ENCODE peak calls at places on chromosome 15, in nine cellular contexts. L is fibroblast of pulmonary artery; P is stimulated activated naive CD4-positive, alpha-beta T cell treated with Interleukin-2 at 50 U/mL for 16 hours; E is AG10803; S is GM04503; F is stimulated activated CD8-positive, alpha-beta memory T cell treated with anti-CD3 and anti-CD28 coated beads, Interleukin-7, amount 100 ng/mL, for 4 hours; M is NCI-H446; A is psoas muscle; Q is activated T-cell treated with anti-CD3 and anti-CD28 coated beads, Interleukin-2, amount 50 U/mL, for 4 hours. K is an unnamed sample.

GRCh38 chr15:73886717-73887345 is 13.5 kb downstream of the TBC1D21 start:
- DNase-seq in L (no peak), P (no peak), E (no peak), S (no peak), F (no peak), M (no peak), A (no peak), Q (no peak), K (no peak)

GRCh38 chr15:63522143-63522531 is 17.7 kb downstream of the USP3 start:
- DNase-seq in L (peak; percentile 31), P (no peak), E (peak; percentile 69), S (no peak), F (no peak), M (peak; percentile 29), A (no peak), Q (no peak), K (no peak)

GRCh38 chr15:51302480-51302879 is 35.9 kb downstream of the CYP19A1 start:
- DNase-seq in L (no peak), P (no peak), E (no peak), S (no peak), F (no peak), M (no peak), A (no peak), Q (no peak), K (no peak)

GRCh38 chr15:78007965-78008886 is 69.3 kb downstream of the TBC1D2B start:
- DNase-seq in L (peak; percentile 78), P (no peak), E (peak; percentile 86), S (peak; percentile 54), F (no peak), M (no peak), A (peak; percentile 91), Q (no peak), K (no peak)

GRCh38 chr15:45105586-45105985 is 8.4 kb downstream of the DUOX2 start:
- DNase-seq in L (no peak), P (no peak), E (no peak), S (no peak), F (no peak), M (no peak), A (no peak), Q (no peak), K (no peak)

GRCh38 chr15:97966924-97967620 is 6.6 kb downstream of the ARRDC4 start:
- DNase-seq in L (no peak), P (no peak), E (peak; percentile 82), S (no peak), F (no peak), M (no peak), A (no peak), Q (no peak), K (no peak)

GRCh38 chr15:31270767-31271166 is 55.9 kb upstream of the KLF13 start:
- DNase-seq in L (no peak), P (no peak), E (no peak), S (no peak), F (no peak), M (no peak), A (no peak), Q (peak; percentile 1), K (no peak)

GRCh38 chr15:58585668-58586461 is 154.1 kb downstream of the LIPC start:
- DNase-seq in L (no peak), P (no peak), E (no peak), S (no peak), F (no peak), M (no peak), A (no peak), Q (no peak), K (no peak)

GRCh38 chr15:50241684-50242450 is 23.7 kb downstream of the HDC start:
- DNase-seq in L (no peak), P (no peak), E (peak; percentile 58), S (peak; percentile 35), F (no peak), M (no peak), A (no peak), Q (no peak), K (no peak)

GRCh38 chr15:74775132-74775562 is 6.7 kb upstream of the CSK start:
- DNase-seq in L (no peak), P (no peak), E (no peak), S (no peak), F (no peak), M (no peak), A (no peak), Q (no peak), K (no peak)

GRCh38 chr15:44713006-44713966 is 2.0 kb downstream of the B2M start:
- DNase-seq in L (peak; percentile 56), P (no peak), E (peak; percentile 40), S (no peak), F (no peak), M (no peak), A (no peak), Q (no peak), K (no peak)

GRCh38 chr15:46365612-46366011 is 730.8 kb downstream of the SQOR start:
- DNase-seq in L (peak; percentile 49), P (no peak), E (peak; percentile 82), S (peak; percentile 77), F (no peak), M (peak; percentile 1), A (no peak), Q (no peak), K (peak; percentile 68)

GRCh38 chr15:41620536-41621199 is 39.5 kb upstream of the MGA start:
- DNase-seq in L (no peak), P (no peak), E (no peak), S (no peak), F (no peak), M (no peak), A (no peak), Q (no peak), K (no peak)

GRCh38 chr15:48168626-48169025 is 9.5 kb downstream of the MYEF2 start:
- DNase-seq in L (no peak), P (no peak), E (no peak), S (no peak), F (no peak), M (no peak), A (no peak), Q (no peak), K (no peak)

GRCh38 chr15:77819271-77819806 is 186.6 kb upstream of the LINGO1 start:
- DNase-seq in L (no peak), P (no peak), E (no peak), S (no peak), F (no peak), M (no peak), A (no peak), Q (no peak), K (no peak)

GRCh38 chr15:80785811-80786354 is 6.7 kb downstream of the CEMIP start:
- DNase-seq in L (no peak), P (no peak), E (no peak), S (no peak), F (no peak), M (no peak), A (no peak), Q (no peak), K (no peak)

GRCh38 chr15:37098468-37099320 is 1.7 kb downstream of the MEIS2 start:
- DNase-seq in L (no peak), P (no peak), E (no peak), S (no peak), F (no peak), M (no peak), A (peak; percentile 54), Q (no peak), K (no peak)

GRCh38 chr15:81948142-81948709 is 97.6 kb downstream of the MEX3B start:
- DNase-seq in L (no peak), P (no peak), E (no peak), S (no peak), F (no peak), M (no peak), A (no peak), Q (no peak), K (no peak)

GRCh38 chr15:69578792-69579587 is 126.4 kb downstream of the RPLP1 start:
- DNase-seq in L (no peak), P (no peak), E (no peak), S (no peak), F (no peak), M (no peak), A (peak; percentile 48), Q (no peak), K (no peak)

K was measured in DMS 273 treated with DMSO at 0.1 percent for 48 hours.